ENCODE peak calls at places on chromosomes 16 and 17, in four cellular contexts. A is HepG2, V is IMR-90, J is A549. H is an unnamed sample.

GRCh38 chr17:17993366-17993765 is 20.7 kb downstream of the DRC3 start:
- DNase-seq in A (no peak), V (no peak), J (no peak), H (no peak)

GRCh38 chr16:73916839-73917594 is 379.6 kb upstream of the PSMD7 start:
- DNase-seq in A (no peak), V (no peak), J (no peak), H (no peak)

GRCh38 chr17:78929908-78930775 is 5.0 kb upstream of the TIMP2 start:
- DNase-seq in A (no peak), V (no peak), J (no peak), H (no peak)

GRCh38 chr17:79778504-79779087 is 648 bp downstream of the CBX2 start:
- DNase-seq in A (no peak), V (no peak), J (no peak), H (peak; percentile 49)

GRCh38 chr16:64144612-64145011 is 977.3 kb downstream of the CDH11 start:
- DNase-seq in A (no peak), V (no peak), J (no peak), H (no peak)

GRCh38 chr16:63749256-63749655 is 1372.6 kb downstream of the CDH11 start:
- DNase-seq in A (no peak), V (no peak), J (no peak), H (no peak)

GRCh38 chr16:15493416-15494181 is 59.2 kb downstream of the BMERB1 start:
- DNase-seq in A (no peak), V (peak; percentile 52), J (no peak), H (no peak)

GRCh38 chr17:29510953-29511352 is 55.9 kb downstream of the ABHD15 start:
- DNase-seq in A (no peak), V (no peak), J (no peak), H (no peak)

GRCh38 chr17:63816669-63817068 is 10.6 kb upstream of the PSMC5 start:
- DNase-seq in A (no peak), V (peak; percentile 81), J (no peak), H (no peak)

GRCh38 chr17:40448639-40449261 is 5.5 kb downstream of the IGFBP4 start:
- DNase-seq in A (peak; percentile 95), V (peak; percentile 29), J (peak; percentile 93), H (no peak)

GRCh38 chr17:81994593-81995462 is 17.4 kb downstream of the ASPSCR1 start:
- DNase-seq in A (peak; percentile 97), V (no peak), J (no peak), H (no peak)

GRCh38 chr17:28725166-28725659 is 820 bp downstream of the TLCD1 start:
- DNase-seq in A (peak; percentile 65), V (peak; percentile 65), J (peak; percentile 88), H (no peak)

GRCh38 chr17:691423-691822 is 23.2 kb downstream of the VPS53 start:
- DNase-seq in A (no peak), V (peak; percentile 76), J (peak; percentile 32), H (no peak)

GRCh38 chr17:685006-685405 is 29.6 kb downstream of the VPS53 start:
- DNase-seq in A (no peak), V (no peak), J (no peak), H (no peak)

GRCh38 chr17:689556-690247 is 24.9 kb downstream of the VPS53 start:
- DNase-seq in A (no peak), V (no peak), J (no peak), H (no peak)

GRCh38 chr17:690346-690745 is 24.3 kb downstream of the VPS53 start:
- DNase-seq in A (no peak), V (no peak), J (no peak), H (no peak)

DNA sequence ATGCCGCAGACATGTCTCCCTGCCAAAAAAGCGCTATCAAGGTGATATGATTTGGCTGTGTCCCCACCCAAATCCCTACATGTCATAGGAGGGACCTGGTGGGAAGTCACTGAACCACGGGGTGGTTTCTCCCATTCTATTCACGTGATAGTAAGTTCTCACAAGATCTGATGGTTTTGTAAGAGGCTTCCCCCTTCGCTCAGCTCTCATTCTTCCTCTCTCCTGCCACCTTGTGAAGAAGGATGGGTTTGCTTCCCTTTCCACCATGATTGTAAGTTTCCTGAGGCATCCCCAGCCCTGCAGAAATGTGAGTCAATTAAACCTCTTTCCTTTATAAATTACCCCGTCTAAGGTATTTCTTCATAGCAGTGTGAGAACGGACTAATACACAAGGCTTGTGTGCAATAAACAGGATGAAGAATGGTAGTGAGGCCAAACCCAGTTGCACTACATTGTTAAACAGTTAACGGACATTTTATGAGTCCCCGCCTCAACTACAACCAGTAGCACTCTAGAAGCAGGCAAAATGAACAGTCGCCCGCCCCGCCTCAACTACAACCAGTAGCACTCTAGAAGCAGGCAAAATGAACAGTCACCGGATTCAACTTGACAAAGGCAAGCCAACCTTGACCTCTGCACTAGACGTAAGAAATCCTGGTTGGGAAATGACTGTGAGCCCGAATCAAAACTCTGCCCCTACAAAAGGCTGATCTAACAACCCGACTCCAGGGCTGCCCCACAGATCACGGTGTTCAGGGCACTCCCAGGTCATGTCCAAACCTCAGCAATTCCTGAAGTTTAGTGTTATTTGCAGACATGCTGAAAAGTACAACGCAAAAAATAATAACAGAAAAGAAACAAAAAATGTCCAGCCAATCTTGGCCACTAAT is 26.3 kb downstream of the VPS53 start:
- DNase-seq in A (peak; percentile 9), V (peak; percentile 41), J (peak; percentile 67), H (no peak)
- TF ChIP-seq BHLHE40 in A (no peak), V (no peak), J (no peak), H (no peak)

DNA sequence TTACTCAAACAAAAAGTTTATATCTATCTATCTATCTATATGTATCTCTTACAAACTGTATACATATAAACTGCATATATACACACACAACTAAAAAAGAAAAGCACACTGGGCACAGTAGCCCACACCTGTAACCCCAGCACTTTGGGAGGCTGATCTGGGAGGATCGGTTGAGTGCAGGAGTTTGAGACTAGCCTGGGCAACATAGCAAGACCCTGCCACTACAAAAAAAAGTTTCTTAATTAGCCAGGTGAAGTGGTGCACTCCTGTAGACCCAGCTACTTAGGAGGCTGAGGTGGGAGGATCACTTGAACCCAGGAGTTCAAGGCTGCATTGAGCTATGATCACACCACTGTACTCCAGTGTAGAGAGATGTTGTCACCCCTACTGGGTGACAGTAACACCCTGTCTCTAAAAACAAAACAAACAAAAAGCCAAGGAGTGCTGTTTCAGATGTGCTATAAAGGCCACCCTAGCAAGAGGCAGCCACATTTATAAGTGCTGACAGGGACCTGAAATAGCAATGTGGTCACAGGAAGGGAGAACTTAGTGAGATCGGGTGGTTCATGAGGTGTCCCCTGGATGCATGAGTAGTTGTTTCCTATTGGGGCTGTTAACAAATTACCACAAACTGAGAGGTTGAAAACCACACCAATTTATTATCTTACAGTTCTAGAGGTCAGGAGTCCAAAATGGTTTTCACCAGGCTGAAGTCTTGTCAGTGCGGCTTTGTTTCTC is 4.8 kb downstream of the CD2BP2 start:
- DNase-seq in A (no peak), V (no peak), J (no peak), H (no peak)
- TF ChIP-seq BHLHE40 in A (no peak), V (no peak), J (no peak), H (no peak)

GRCh38 chr16:27759301-27759871 is 209.4 kb downstream of the KATNIP start:
- DNase-seq in A (no peak), V (peak; percentile 72), J (no peak), H (no peak)
- TF ChIP-seq BHLHE40 in A (no peak), V (no peak), J (no peak), H (no peak)

GRCh38 chr16:59909262-59909661 is 1175.1 kb upstream of the GOT2 start:
- DNase-seq in A (no peak), V (no peak), J (no peak), H (no peak)

GRCh38 chr16:59899940-59900339 is 1165.8 kb upstream of the GOT2 start:
- DNase-seq in A (no peak), V (no peak), J (peak; percentile 57), H (no peak)

GRCh38 chr16:59905131-59905530 is 1171.0 kb upstream of the GOT2 start:
- DNase-seq in A (no peak), V (no peak), J (no peak), H (no peak)

GRCh38 chr16:59907671-59908070 is 1173.6 kb upstream of the GOT2 start:
- DNase-seq in A (no peak), V (no peak), J (no peak), H (no peak)

DNA sequence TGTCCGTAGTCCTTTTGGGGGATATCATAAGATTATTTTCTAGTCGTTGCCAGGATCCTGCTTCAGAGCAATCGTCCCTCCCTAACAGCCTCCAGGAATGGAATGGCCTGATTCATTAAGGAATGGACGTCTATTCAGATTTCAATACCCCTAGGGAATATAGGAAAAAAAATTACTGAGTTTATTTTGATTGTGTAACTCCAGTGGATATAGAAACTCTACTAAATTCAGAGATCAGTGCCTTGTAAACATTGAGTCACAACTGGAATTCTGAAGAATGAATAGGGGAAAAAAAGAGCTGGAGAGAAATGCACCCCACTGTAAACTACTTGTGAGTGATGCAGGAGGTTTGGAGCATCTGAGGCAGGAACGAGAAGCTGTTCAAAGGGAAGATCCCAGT is 1171.5 kb upstream of the GOT2 start:
- DNase-seq in A (no peak), V (no peak), J (peak; percentile 68), H (no peak)
- TF ChIP-seq BHLHE40 in A (no peak), V (no peak), J (no peak), H (no peak)

GRCh38 chr16:85986931-85987749 is 88.2 kb downstream of the IRF8 start:
- DNase-seq in A (peak; percentile 12), V (no peak), J (no peak), H (peak; percentile 83)
- TF ChIP-seq BHLHE40 in A (no peak), V (no peak), J (no peak), H (no peak)

DNA sequence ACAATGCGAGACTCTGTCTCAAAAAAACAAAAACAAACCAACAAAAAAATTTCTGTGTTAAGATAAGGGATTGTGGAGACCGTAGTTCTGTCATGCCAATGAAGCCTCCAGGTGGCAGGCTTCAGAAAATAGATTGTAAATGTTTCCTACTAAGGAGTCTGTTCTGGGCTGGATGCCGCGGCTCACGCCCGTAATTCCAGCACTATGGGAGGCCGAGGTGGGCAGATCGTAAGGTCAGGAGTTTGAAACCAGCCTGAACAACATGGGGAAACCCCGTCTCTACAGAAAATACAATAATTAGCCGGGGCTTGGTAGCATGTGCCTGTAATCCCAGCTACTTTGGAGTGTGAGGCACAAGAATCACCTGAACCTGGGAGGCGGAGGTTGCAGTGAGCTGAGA is 4.4 kb upstream of the SNX29 start:
- DNase-seq in A (peak; percentile 72), V (no peak), J (peak; percentile 50), H (no peak)
- TF ChIP-seq BHLHE40 in A (no peak), V (no peak), J (no peak), H (no peak)

GRCh38 chr16:90083139-90083538 is 6.0 kb upstream of the PRDM7 start:
- DNase-seq in A (no peak), V (no peak), J (no peak), H (no peak)

GRCh38 chr16:90077757-90078593 is 844 bp upstream of the PRDM7 start:
- DNase-seq in A (no peak), V (peak; percentile 42), J (peak; percentile 55), H (no peak)

GRCh38 chr16:90084215-90084614 is 7.1 kb upstream of the PRDM7 start:
- DNase-seq in A (no peak), V (no peak), J (no peak), H (no peak)

GRCh38 chr16:90078594-90078895 is 1.4 kb upstream of the PRDM7 start:
- DNase-seq in A (no peak), V (no peak), J (no peak), H (no peak)

GRCh38 chr16:90081606-90081970 is 4.5 kb upstream of the PRDM7 start:
- DNase-seq in A (no peak), V (no peak), J (no peak), H (no peak)
- TF ChIP-seq BHLHE40 in A (no peak), V (no peak), J (no peak), H (no peak)

GRCh38 chr16:12646490-12647274 is 157.0 kb downstream of the CPPED1 start:
- DNase-seq in A (peak; percentile 47), V (no peak), J (peak; percentile 45), H (no peak)
- TF ChIP-seq BHLHE40 in A (no peak), V (no peak), J (no peak), H (no peak)

H was measured in HEK293T.